ENCODE peak calls at places on chromosomes 11 and 22, in nine cellular contexts. C is SW 1271; F is spleen; G is activated CD4-positive, CD25-positive, alpha-beta regulatory T cell; K is left cardiac atrium; H is fibroblast of the aortic adventitia; W is stimulated activated CD8-positive, alpha-beta memory T cell treated with anti-CD3 and anti-CD28 coated beads, Interleukin-2, amount 100 ng/mL, for 48 hours; N is AG09319; Z is aorta. Q is an unnamed sample.

GRCh38 chr11:119371778-119372182 is 9.7 kb downstream of the USP2 start:
- DNase-seq in K (no peak), W (no peak), N (no peak), G (no peak), C (no peak), F (no peak), H (no peak), Z (peak), Q (no peak)

GRCh38 chr11:115423728-115424459 is 80.3 kb downstream of the CADM1 start:
- DNase-seq in F (no peak), N (no peak), H (no peak), Z (no peak), C (no peak), W (no peak), K (no peak), G (no peak), Q (no peak)

GRCh38 chr11:106152013-106152412 is 74.6 kb downstream of the AASDHPPT start:
- DNase-seq in N (peak), W (no peak), K (no peak), C (peak), Z (no peak), H (peak), F (no peak), G (no peak), Q (no peak)

GRCh38 chr11:130603585-130603906 is 155.1 kb downstream of the ADAMTS15 start:
- DNase-seq in W (no peak), F (no peak), Z (no peak), K (no peak), H (no peak), N (no peak), C (no peak), G (no peak), Q (no peak)

GRCh38 chr22:50014053-50014501 is 1.5 kb upstream of the IL17REL start:
- DNase-seq in Z (peak), C (no peak), F (no peak), G (no peak), N (no peak), W (no peak), H (no peak), K (no peak), Q (no peak)

GRCh38 chr11:73310076-73310475 is 2.0 kb downstream of the ARHGEF17 start:
- DNase-seq in G (no peak), C (no peak), Z (no peak), F (no peak), W (no peak), N (no peak), H (no peak), K (no peak), Q (peak)

GRCh38 chr11:71140206-71140919 is 112.0 kb downstream of the SHANK2 start:
- DNase-seq in N (no peak), K (no peak), H (no peak), F (peak), W (no peak), C (no peak), Z (no peak), G (no peak), Q (peak)

GRCh38 chr11:126604461-126604860 is 249.0 kb downstream of the ST3GAL4 start:
- DNase-seq in N (no peak), W (no peak), K (no peak), G (no peak), F (no peak), C (no peak), Z (peak), H (no peak), Q (no peak)

GRCh38 chr22:46652081-46652929 is 32.1 kb downstream of the GRAMD4 start:
- DNase-seq in N (no peak), C (no peak), Z (no peak), W (no peak), F (no peak), K (peak), G (no peak), H (peak), Q (peak)

GRCh38 chr11:9625728-9626127 is 38.1 kb upstream of the SWAP70 start:
- DNase-seq in H (no peak), N (no peak), C (no peak), F (no peak), W (no peak), K (no peak), Z (no peak), G (no peak), Q (no peak)

GRCh38 chr22:28172948-28173360 is 253.9 kb upstream of the PITPNB start:
- DNase-seq in G (no peak), K (no peak), Z (no peak), F (no peak), W (no peak), C (no peak), H (no peak), N (no peak), Q (no peak)

GRCh38 chr22:46355369-46355995 is 20.0 kb downstream of the TRMU start:
- DNase-seq in Z (peak), G (peak), H (peak), C (peak), K (peak), W (peak), N (no peak), F (peak), Q (peak)

GRCh38 chr11:69305885-69306540 is 12.1 kb downstream of the MYEOV start:
- DNase-seq in W (no peak), Z (no peak), H (no peak), K (no peak), C (no peak), N (no peak), G (no peak), F (no peak), Q (peak)

GRCh38 chr11:36053314-36053713 is 109.5 kb downstream of the LDLRAD3 start:
- DNase-seq in F (no peak), H (no peak), Z (no peak), N (no peak), G (no peak), C (no peak), W (no peak), K (no peak), Q (no peak)

GRCh38 chr22:30435674-30436126 is 10.1 kb downstream of the MTFP1 start:
- DNase-seq in K (peak), C (peak), Z (peak), G (peak), F (peak), H (no peak), N (no peak), W (peak), Q (no peak)

GRCh38 chr11:61701298-61701993 is 21.3 kb downstream of the DAGLA start:
- DNase-seq in G (no peak), K (no peak), F (no peak), Z (no peak), W (no peak), N (no peak), H (no peak), C (peak), Q (no peak)

GRCh38 chr11:120977470-120977869 is 46.4 kb upstream of the TBCEL start:
- DNase-seq in W (no peak), Z (no peak), H (no peak), K (no peak), F (no peak), C (no peak), N (no peak), G (no peak), Q (no peak)

GRCh38 chr22:32226236-32227119 is 21.6 kb upstream of the RFPL2 start:
- DNase-seq in H (no peak), F (no peak), Z (no peak), C (no peak), N (no peak), W (no peak), K (no peak), G (no peak), Q (no peak)

GRCh38 chr11:78223320-78223954 is 34.7 kb downstream of the USP35 start:
- DNase-seq in N (no peak), G (no peak), Z (no peak), C (no peak), F (no peak), H (no peak), W (no peak), K (no peak), Q (no peak)

GRCh38 chr11:133710241-133710640 is 135.1 kb downstream of the SPATA19 start:
- DNase-seq in H (no peak), F (no peak), G (no peak), C (no peak), W (no peak), K (no peak), N (no peak), Z (no peak), Q (no peak)

GRCh38 chr11:134152692-134153091 is 71.1 kb downstream of the NCAPD3 start:
- DNase-seq in N (no peak), C (no peak), K (no peak), W (no peak), Z (no peak), H (no peak), F (no peak), G (no peak), Q (no peak)

GRCh38 chr11:43943931-43944751 is 1.7 kb downstream of the C11orf96 start:
- DNase-seq in G (no peak), N (no peak), W (peak), K (no peak), F (peak), C (no peak), H (no peak), Z (peak), Q (no peak)

GRCh38 chr22:20111689-20112622 is 3.9 kb upstream of the RANBP1 start:
- DNase-seq in H (no peak), Z (peak), G (no peak), F (peak), K (peak), N (no peak), C (no peak), W (no peak), Q (no peak)

GRCh38 chr11:115674176-115674575 is 170.0 kb upstream of the CADM1 start:
- DNase-seq in N (no peak), W (no peak), F (no peak), Z (no peak), G (no peak), K (no peak), H (no peak), C (no peak), Q (no peak)

GRCh38 chr11:112795142-112795815 is 165.9 kb upstream of the NCAM1 start:
- DNase-seq in Z (no peak), C (peak), H (peak), F (no peak), K (peak), G (no peak), N (no peak), W (peak), Q (no peak)

GRCh38 chr11:34749666-34750659 is 129.1 kb downstream of the EHF start:
- DNase-seq in Z (peak), K (peak), W (no peak), H (peak), C (no peak), N (peak), F (no peak), G (no peak), Q (no peak)

GRCh38 chr11:102436546-102436945 is 16.0 kb downstream of the TMEM123 start:
- DNase-seq in K (no peak), C (no peak), N (peak), W (no peak), F (no peak), G (no peak), Z (no peak), H (peak), Q (no peak)

GRCh38 chr11:114889464-114890065 is 211.2 kb downstream of the NXPE2 start:
- DNase-seq in N (no peak), H (no peak), G (no peak), K (peak), C (no peak), F (no peak), Z (no peak), W (no peak), Q (peak)

GRCh38 chr11:116697011-116697410 is 75.8 kb downstream of the BUD13 start:
- DNase-seq in K (no peak), H (no peak), C (no peak), Z (no peak), F (peak), N (no peak), W (no peak), G (no peak), Q (no peak)

GRCh38 chr11:15720460-15720859 is 605.7 kb downstream of the INSC start:
- DNase-seq in W (no peak), F (no peak), N (no peak), H (no peak), Z (no peak), C (no peak), G (no peak), K (no peak), Q (no peak)

GRCh38 chr22:46446799-46447198 is 90.6 kb downstream of the CELSR1 start:
- DNase-seq in K (no peak), H (peak), Z (no peak), G (no peak), N (no peak), C (no peak), W (no peak), F (no peak), Q (no peak)

GRCh38 chr11:72012091-72012630 is 13.5 kb downstream of the IL18BP start:
- DNase-seq in Z (peak), H (no peak), N (no peak), G (no peak), F (no peak), W (no peak), C (no peak), K (no peak), Q (no peak)

GRCh38 chr11:68825603-68826002 is 16.1 kb downstream of the CPT1A start:
- DNase-seq in Z (no peak), F (peak), K (no peak), W (peak), G (no peak), H (no peak), C (no peak), N (no peak), Q (no peak)

GRCh38 chr22:48954781-48955311 is 872.8 kb downstream of the BRD1 start:
- DNase-seq in H (no peak), G (no peak), N (no peak), C (no peak), Z (peak), K (no peak), F (peak), W (no peak), Q (peak)

GRCh38 chr11:70495351-70496310 is 97.3 kb downstream of the CTTN start:
- DNase-seq in G (no peak), C (no peak), H (no peak), N (no peak), Z (peak), F (peak), K (no peak), W (no peak), Q (no peak)

GRCh38 chr22:25518000-25518663 is 46.3 kb upstream of the GRK3 start:
- DNase-seq in H (no peak), C (no peak), N (no peak), G (no peak), Z (no peak), F (no peak), W (no peak), K (no peak), Q (no peak)

GRCh38 chr11:44430140-44430539 is 120.2 kb upstream of the ALX4 start:
- DNase-seq in F (no peak), C (no peak), W (no peak), Z (no peak), N (no peak), K (no peak), G (no peak), H (no peak), Q (no peak)

GRCh38 chr22:36546092-36546804 is 17.3 kb upstream of the EIF3D start:
- DNase-seq in F (no peak), N (no peak), W (peak), Z (no peak), H (peak), K (peak), G (no peak), C (peak), Q (no peak)

GRCh38 chr11:125268611-125269010 is 104.1 kb downstream of the PKNOX2 start:
- DNase-seq in F (no peak), C (no peak), K (no peak), W (no peak), N (no peak), Z (no peak), H (no peak), G (no peak), Q (no peak)

GRCh38 chr11:1655168-1656060 is 25.8 kb downstream of the KRTAP5-5 start:
- DNase-seq in K (no peak), F (peak), W (no peak), N (no peak), H (no peak), Z (no peak), G (no peak), C (no peak), Q (no peak)

Q was measured in upper lobe of left lung.